ENCODE peak calls at places on chromosomes 3 and 15, in six cellular contexts. Q is ovary, K is sigmoid colon, V is A549, O is stomach, E is transverse colon. U is an unnamed sample.

GRCh38 chr3:116517308-116517707 is 72.0 kb upstream of the LSAMP start:
- DNase-seq in K (no peak), V (no peak), E (no peak), Q (no peak), O (no peak), U (no peak)

GRCh38 chr3:124315215-124316033 is 323.5 kb upstream of the ROPN1 start:
- DNase-seq in O (no peak), V (peak), E (no peak), Q (no peak), K (no peak), U (no peak)

GRCh38 chr15:76169792-76170425 is 110.1 kb downstream of the TMEM266 start:
- DNase-seq in V (no peak), E (no peak), O (no peak), K (no peak), Q (no peak), U (no peak)

GRCh38 chr3:142802891-142803290 is 79.1 kb downstream of the TRPC1 start:
- DNase-seq in K (no peak), V (no peak), Q (no peak), E (no peak), O (no peak), U (no peak)

GRCh38 chr3:112143689-112144088 is 10.6 kb upstream of the GCSAM start:
- DNase-seq in O (no peak), Q (no peak), E (no peak), K (no peak), V (no peak), U (no peak)

GRCh38 chr3:43499256-43499655 is 122.6 kb downstream of the ANO10 start:
- DNase-seq in O (no peak), E (no peak), V (no peak), Q (no peak), K (no peak), U (no peak)

GRCh38 chr3:57557088-57557537 is 1.0 kb downstream of the PDE12 start:
- DNase-seq in O (peak), Q (no peak), V (peak), K (no peak), E (peak), U (no peak)

GRCh38 chr15:32659340-32659831 is 17.9 kb downstream of the SCG5 start:
- DNase-seq in E (no peak), Q (no peak), O (no peak), V (peak), K (no peak), U (no peak)

GRCh38 chr3:134487406-134487805 is 1.5 kb downstream of the CEP63 start:
- DNase-seq in O (no peak), Q (no peak), K (no peak), V (no peak), E (no peak), U (no peak)

GRCh38 chr15:73781038-73781925 is 28.1 kb upstream of the INSYN1 start:
- DNase-seq in Q (no peak), V (peak), O (no peak), E (no peak), K (no peak), U (no peak)

GRCh38 chr3:11050666-11051323 is 58.2 kb downstream of the SLC6A1 start:
- DNase-seq in O (no peak), Q (no peak), V (no peak), E (no peak), K (peak), U (no peak)

GRCh38 chr15:73986776-73987056 is 5.4 kb downstream of the STOML1 start:
- DNase-seq in Q (no peak), O (no peak), V (no peak), K (no peak), E (no peak), U (no peak)

GRCh38 chr3:57896046-57896445 is 112.2 kb upstream of the FLNB start:
- DNase-seq in Q (no peak), V (no peak), O (no peak), K (no peak), E (no peak), U (no peak)

GRCh38 chr15:86247249-86247955 is 167.7 kb downstream of the AGBL1 start:
- DNase-seq in V (no peak), E (no peak), K (no peak), O (no peak), Q (no peak), U (no peak)

GRCh38 chr15:55241895-55242294 is 45.2 kb upstream of the RSL24D1 start:
- DNase-seq in Q (no peak), V (no peak), K (no peak), E (no peak), O (no peak), U (no peak)

GRCh38 chr15:44087578-44088190 is 107.4 kb downstream of the FRMD5 start:
- DNase-seq in O (no peak), Q (no peak), K (no peak), E (no peak), V (peak), U (no peak)

GRCh38 chr3:23537006-23537620 is 268.6 kb upstream of the UBE2E1 start:
- DNase-seq in E (no peak), O (no peak), K (no peak), Q (no peak), V (no peak), U (no peak)

GRCh38 chr15:76345880-76346665 is 9.5 kb downstream of the ISL2 start:
- DNase-seq in K (peak), Q (no peak), E (peak), O (no peak), V (no peak), U (no peak)

GRCh38 chr3:120928991-120929390 is 21.0 kb downstream of the STXBP5L start:
- DNase-seq in Q (no peak), V (no peak), K (no peak), E (no peak), O (no peak), U (no peak)

DNA sequence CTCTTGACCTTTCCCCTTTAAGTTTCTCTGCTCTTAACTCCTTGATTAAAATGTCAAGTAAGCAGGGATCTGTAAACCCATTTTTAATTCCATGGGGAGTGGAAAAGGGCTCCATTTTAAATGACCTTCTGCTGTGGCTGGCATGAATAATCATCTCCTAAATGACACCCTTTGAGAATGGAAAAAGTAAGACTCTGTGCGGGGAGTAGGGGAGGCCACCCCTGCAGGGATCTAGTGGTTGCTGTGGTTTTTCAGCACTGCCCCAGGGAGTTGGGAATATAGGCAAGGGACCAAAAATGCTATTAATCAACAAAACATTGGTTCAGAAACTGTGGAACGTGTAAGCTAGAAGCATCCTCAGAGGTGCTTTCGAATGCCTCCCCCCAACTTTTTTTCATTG is 30.0 kb upstream of the ADAMTS7 start:
- DNase-seq in E (no peak), K (no peak), O (no peak), Q (no peak), V (no peak), U (no peak)
- H3K27ac ChIP-seq in E (no peak), K (no peak), O (no peak), Q (no peak), V (no peak), U (peak)

DNA sequence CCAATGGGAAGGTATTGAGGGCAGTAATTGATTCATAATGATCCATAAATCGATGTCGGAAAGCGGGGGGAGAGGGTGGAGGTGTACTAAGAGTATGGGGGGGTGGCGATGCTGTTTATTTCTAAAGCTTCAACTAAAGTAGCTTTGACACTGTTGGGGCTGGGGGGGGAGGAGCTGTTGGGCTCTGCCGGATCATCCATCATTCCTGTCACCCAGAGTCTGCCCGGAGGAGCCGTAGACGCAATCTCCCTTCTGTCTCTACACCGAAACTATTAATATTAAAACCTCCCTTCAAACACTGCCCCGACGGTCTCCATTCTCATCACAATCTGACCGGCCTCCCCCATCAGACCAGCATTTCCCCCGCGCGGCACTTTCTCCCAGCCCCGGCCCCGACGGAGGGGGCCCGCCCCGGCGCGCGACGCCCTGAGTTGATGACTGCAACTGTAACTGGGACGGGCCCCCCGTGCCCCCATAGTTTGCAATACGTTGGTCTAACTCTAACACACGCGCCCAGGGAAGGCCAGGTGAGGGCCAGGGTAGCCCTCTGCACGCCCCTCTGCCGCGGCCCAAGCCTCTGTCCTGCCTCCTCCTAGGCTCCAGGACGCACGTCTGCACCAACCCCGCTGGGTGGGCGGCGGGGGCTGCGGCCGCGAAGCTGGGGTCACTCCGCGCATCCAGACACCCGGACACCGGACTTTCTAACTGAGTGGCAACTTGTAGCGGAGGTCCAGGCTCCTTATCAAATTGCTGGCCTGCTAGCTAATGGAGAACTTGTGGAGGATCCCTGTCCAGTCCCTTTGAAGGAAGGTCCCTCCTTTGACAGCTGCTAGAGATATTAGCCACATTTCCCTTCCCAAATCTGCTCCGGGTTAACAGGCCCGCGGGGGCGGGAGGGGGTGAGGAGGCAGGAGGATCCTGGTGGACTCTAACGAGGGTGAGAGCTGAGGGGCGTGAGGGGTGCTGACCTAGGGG is 212.0 kb downstream of the MEIS2 start:
- DNase-seq in K (no peak), Q (no peak), V (no peak), E (no peak), O (no peak), U (no peak)
- H3K4me3 ChIP-seq in K (peak), Q (peak), V (no peak), E (no peak), O (peak), U (no peak)

GRCh38 chr3:42081814-42082473 is 9.2 kb upstream of the TRAK1 start:
- DNase-seq in E (peak), K (no peak), V (no peak), O (no peak), Q (no peak), U (no peak)

GRCh38 chr3:42080452-42080872 is 10.7 kb upstream of the TRAK1 start:
- DNase-seq in K (peak), V (peak), E (peak), Q (no peak), O (peak), U (no peak)

GRCh38 chr3:42078686-42079085 is 12.5 kb upstream of the TRAK1 start:
- DNase-seq in Q (no peak), K (no peak), O (no peak), V (no peak), E (peak), U (no peak)

GRCh38 chr3:42077785-42078184 is 13.4 kb upstream of the TRAK1 start:
- DNase-seq in Q (no peak), K (no peak), V (no peak), E (peak), O (no peak), U (no peak)

DNA sequence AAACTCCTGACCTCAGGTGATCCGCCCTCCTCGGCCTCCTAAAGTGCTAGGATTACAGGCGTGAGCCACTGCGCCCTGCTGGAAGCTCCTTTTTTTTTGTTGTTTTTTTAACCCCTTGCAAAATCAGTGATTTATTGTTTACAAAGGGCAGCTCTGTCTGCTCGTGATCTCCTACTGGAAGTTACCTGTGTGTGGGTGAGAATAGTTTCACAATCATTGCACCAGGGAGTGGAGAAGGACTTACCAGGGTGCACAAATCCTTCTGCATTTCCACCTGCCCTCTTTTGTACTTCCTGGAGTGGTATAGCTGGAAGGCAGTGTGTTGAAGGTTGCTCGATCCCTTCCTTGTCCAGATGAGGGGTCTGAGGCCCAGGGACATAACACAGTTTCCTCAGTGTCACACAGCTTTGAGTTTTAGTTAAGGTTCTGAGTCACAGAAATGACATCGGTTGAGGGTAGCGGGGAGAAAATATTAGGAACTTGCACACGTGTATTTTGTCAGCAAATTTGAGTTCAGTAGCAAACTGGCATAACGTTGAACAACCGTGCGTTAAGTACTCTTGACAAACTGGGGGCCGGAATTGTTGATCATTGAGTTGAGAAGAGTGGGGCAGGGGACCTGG is 11.3 kb upstream of the TRAK1 start:
- DNase-seq in V (peak), K (no peak), Q (no peak), O (no peak), E (peak), U (no peak)
- TF ChIP-seq EP300 in V (no peak), K (no peak), Q (no peak), O (no peak), E (no peak), U (no peak)

GRCh38 chr3:105906834-105907233 is 38.0 kb upstream of the CBLB start:
- DNase-seq in V (peak), E (no peak), Q (no peak), K (peak), O (no peak), U (peak)
- H3K27ac ChIP-seq in V (no peak), E (peak), Q (no peak), K (peak), O (peak), U (peak)

GRCh38 chr3:181715601-181716340 is 4.0 kb downstream of the SOX2 start:
- DNase-seq in K (no peak), Q (no peak), V (no peak), E (no peak), O (no peak), U (no peak)

GRCh38 chr3:181712190-181712504 is 422 bp downstream of the SOX2 start:
- DNase-seq in V (no peak), O (no peak), K (no peak), E (no peak), Q (no peak), U (no peak)

GRCh38 chr3:181712505-181713299 is 977 bp downstream of the SOX2 start:
- DNase-seq in Q (no peak), V (peak), E (no peak), O (peak), K (no peak), U (no peak)

GRCh38 chr3:181713300-181713647 is 1.5 kb downstream of the SOX2 start:
- DNase-seq in Q (no peak), O (no peak), K (no peak), V (no peak), E (no peak), U (no peak)

GRCh38 chr3:181713673-181714270 is 2.0 kb downstream of the SOX2 start:
- DNase-seq in K (no peak), O (no peak), Q (no peak), E (no peak), V (no peak), U (no peak)
- H3K4me3 ChIP-seq in K (peak), O (peak), Q (no peak), E (no peak), V (peak), U (peak)

DNA sequence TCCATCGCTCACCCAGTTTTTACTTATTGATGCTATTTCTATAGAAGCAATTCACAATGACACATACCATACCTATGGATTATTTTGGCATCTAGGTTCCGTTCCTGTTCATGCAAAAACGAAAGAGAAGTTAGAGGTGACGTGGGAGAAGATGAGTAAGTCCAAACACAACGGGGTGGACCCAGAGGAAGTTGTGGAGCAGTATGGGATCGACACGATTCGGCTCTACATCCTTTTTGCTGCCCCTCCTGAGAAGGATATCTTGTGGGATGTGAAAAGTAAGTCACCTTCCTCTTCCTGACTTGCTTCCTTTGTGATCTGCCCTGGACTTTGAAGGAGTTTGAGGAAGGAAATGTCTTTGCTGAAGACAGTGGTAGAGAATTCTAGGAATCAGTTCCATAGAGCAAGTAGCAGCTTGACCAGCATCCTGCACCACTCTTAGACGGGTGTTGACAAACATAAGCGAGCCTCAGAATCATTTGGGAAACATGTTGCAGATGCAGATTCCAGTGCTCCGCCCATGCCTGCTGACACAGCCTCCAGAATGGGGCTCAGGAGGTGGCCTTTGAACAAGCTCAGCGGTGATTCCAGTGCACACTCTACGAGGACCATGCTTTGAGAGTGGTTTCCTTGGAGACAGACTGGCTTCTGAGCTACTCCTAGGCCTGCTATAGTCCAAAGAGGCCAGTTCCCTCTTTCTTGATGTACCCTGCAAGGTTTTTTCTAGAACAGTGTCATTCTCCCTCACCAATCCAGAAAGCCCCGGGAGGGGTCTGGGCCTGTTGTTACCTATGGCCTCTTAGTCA is 78.3 kb upstream of the LIMD1 start:
- DNase-seq in E (no peak), O (no peak), V (no peak), Q (no peak), K (no peak), U (no peak)
- TF ChIP-seq EP300 in E (no peak), O (no peak), V (no peak), Q (no peak), K (no peak), U (no peak)

GRCh38 chr15:52337961-52338535 is 42.4 kb upstream of the MYO5C start:
- DNase-seq in V (no peak), K (no peak), O (no peak), E (no peak), Q (no peak), U (no peak)
- H3K27ac ChIP-seq in V (peak), K (no peak), O (no peak), E (no peak), Q (no peak), U (no peak)